ENCODE peak calls at places on chromosome 16, in nine cellular contexts. H, G, E, Y, C, M, L, I and T are unnamed samples.

GRCh38 chr16:60271382-60272180 is 1537.5 kb upstream of the GOT2 start:
- DNase-seq in H (no peak), G (no peak), E (no peak), Y (no peak), C (no peak), M (no peak), L (no peak), I (no peak), T (no peak)

GRCh38 chr16:85203462-85203813 is 91.2 kb upstream of the CIBAR2 start:
- DNase-seq in H (no peak), G (no peak), E (no peak), Y (no peak), C (no peak), M (no peak), L (no peak), I (no peak), T (no peak)

GRCh38 chr16:84528317-84528716 is 23.9 kb upstream of the MEAK7 start:
- DNase-seq in H (no peak), G (no peak), E (no peak), Y (no peak), C (no peak), M (no peak), L (no peak), I (no peak), T (peak; percentile 78)

GRCh38 chr16:78325532-78325931 is 226.1 kb downstream of the WWOX start:
- DNase-seq in H (no peak), G (peak; percentile 0), E (no peak), Y (no peak), C (no peak), M (no peak), L (peak; percentile 3), I (no peak), T (no peak)

GRCh38 chr16:22635345-22635744 is 124.7 kb downstream of the NPIPB5 start:
- DNase-seq in H (no peak), G (no peak), E (no peak), Y (no peak), C (no peak), M (peak; percentile 78), L (no peak), I (no peak), T (no peak)

GRCh38 chr16:29789775-29790182 is 772 bp upstream of the KIF22 start:
- DNase-seq in H (no peak), G (no peak), E (no peak), Y (no peak), C (no peak), M (no peak), L (no peak), I (no peak), T (no peak)

GRCh38 chr16:49462989-49463371 is 89.4 kb downstream of the C16orf78 start:
- DNase-seq in H (no peak), G (no peak), E (no peak), Y (no peak), C (no peak), M (no peak), L (no peak), I (no peak), T (no peak)

GRCh38 chr16:70747703-70748631 is 53.0 kb downstream of the VAC14 start:
- DNase-seq in H (no peak), G (no peak), E (no peak), Y (no peak), C (no peak), M (no peak), L (no peak), I (no peak), T (peak; percentile 48)

GRCh38 chr16:48279199-48279598 is 31.9 kb upstream of the ABCC11 start:
- DNase-seq in H (no peak), G (peak; percentile 46), E (no peak), Y (no peak), C (no peak), M (no peak), L (no peak), I (no peak), T (no peak)

GRCh38 chr16:15704545-15704987 is 54.5 kb downstream of the NDE1 start:
- DNase-seq in H (peak; percentile 75), G (peak; percentile 73), E (peak; percentile 90), Y (peak; percentile 39), C (peak; percentile 75), M (peak; percentile 33), L (peak; percentile 87), I (peak; percentile 77), T (peak; percentile 76)

GRCh38 chr16:47026947-47027346 is 53.5 kb upstream of the DNAJA2 start:
- DNase-seq in H (no peak), G (no peak), E (no peak), Y (no peak), C (no peak), M (no peak), L (no peak), I (no peak), T (no peak)

GRCh38 chr16:15617901-15618300 is 25.1 kb downstream of the MARF1 start:
- DNase-seq in H (no peak), G (no peak), E (no peak), Y (no peak), C (no peak), M (no peak), L (no peak), I (no peak), T (no peak)

GRCh38 chr16:85080923-85081498 is 31.3 kb downstream of the CIBAR2 start:
- DNase-seq in H (no peak), G (no peak), E (no peak), Y (no peak), C (no peak), M (no peak), L (no peak), I (no peak), T (no peak)

GRCh38 chr16:2784536-2785100 is 2.7 kb downstream of the PRSS33 start:
- DNase-seq in H (no peak), G (no peak), E (no peak), Y (no peak), C (no peak), M (no peak), L (no peak), I (no peak), T (no peak)

GRCh38 chr16:58638148-58639036 is 8.8 kb upstream of the CNOT1 start:
- DNase-seq in H (peak; percentile 74), G (peak; percentile 21), E (peak; percentile 45), Y (peak; percentile 54), C (peak; percentile 79), M (peak; percentile 19), L (no peak), I (no peak), T (peak; percentile 38)

GRCh38 chr16:68644715-68645493 is at the start of gene CDH3:
- DNase-seq in H (no peak), G (no peak), E (peak; percentile 94), Y (peak; percentile 67), C (no peak), M (peak; percentile 82), L (peak; percentile 29), I (peak; percentile 64), T (peak; percentile 88)

GRCh38 chr16:31335431-31335830 is 19.5 kb upstream of the ITGAX start:
- DNase-seq in H (no peak), G (no peak), E (no peak), Y (no peak), C (no peak), M (no peak), L (no peak), I (no peak), T (no peak)

DNA sequence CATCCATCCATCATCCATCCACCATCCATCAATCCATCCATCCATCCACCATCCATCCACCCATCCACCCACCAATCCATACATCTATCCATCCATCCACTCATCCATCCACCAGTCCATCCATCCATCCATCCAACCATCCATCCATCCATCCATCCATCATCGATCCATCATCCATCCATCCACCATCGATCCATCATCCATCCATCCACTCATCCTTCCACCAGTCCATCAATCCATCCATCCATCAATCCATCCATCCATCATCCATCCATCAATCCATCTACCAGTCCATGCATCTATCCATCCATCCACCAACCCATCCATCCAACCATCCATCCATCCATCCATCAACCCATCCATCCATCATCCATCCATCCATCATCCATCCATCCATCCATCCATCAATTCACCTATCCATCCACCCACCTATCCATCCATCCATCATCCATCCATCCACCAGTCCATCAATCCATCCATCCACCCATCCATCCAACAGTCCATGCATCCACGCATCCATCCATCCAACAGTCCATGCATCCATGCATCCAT is 39.3 kb upstream of the SSTR5 start:
- DNase-seq in H (no peak), G (no peak), E (no peak), Y (no peak), C (no peak), M (no peak), L (no peak), I (no peak), T (no peak)
- TF ChIP-seq MAX in H (no peak), G (no peak), E (no peak), Y (no peak), C (no peak), M (no peak), L (no peak), I (no peak), T (no peak)

GRCh38 chr16:19242987-19243386 is 42.5 kb upstream of the CLEC19A start:
- DNase-seq in H (peak; percentile 19), G (no peak), E (no peak), Y (no peak), C (no peak), M (no peak), L (no peak), I (no peak), T (no peak)

GRCh38 chr16:19242186-19242585 is 43.3 kb upstream of the CLEC19A start:
- DNase-seq in H (no peak), G (no peak), E (no peak), Y (no peak), C (no peak), M (no peak), L (no peak), I (no peak), T (no peak)

GRCh38 chr16:19240494-19240893 is 45.0 kb upstream of the CLEC19A start:
- DNase-seq in H (no peak), G (no peak), E (no peak), Y (no peak), C (no peak), M (no peak), L (no peak), I (no peak), T (no peak)

GRCh38 chr16:19239756-19240155 is 45.8 kb upstream of the CLEC19A start:
- DNase-seq in H (no peak), G (no peak), E (no peak), Y (no peak), C (no peak), M (no peak), L (no peak), I (no peak), T (no peak)

GRCh38 chr16:19241512-19241911 is 44.0 kb upstream of the CLEC19A start:
- DNase-seq in H (no peak), G (no peak), E (no peak), Y (no peak), C (no peak), M (no peak), L (no peak), I (no peak), T (no peak)
- TF ChIP-seq CTCF in H (no peak), G (no peak), E (no peak), Y (no peak), C (no peak), M (no peak), L (no peak), I (no peak), T (no peak)

GRCh38 chr16:81469710-81470481 is 25.3 kb downstream of the CMIP start:
- DNase-seq in H (no peak), G (no peak), E (no peak), Y (no peak), C (no peak), M (no peak), L (no peak), I (no peak), T (peak; percentile 98)
- TF ChIP-seq MAX in H (no peak), G (no peak), E (no peak), Y (no peak), C (no peak), M (no peak), L (no peak), I (no peak), T (peak; percentile 68)

GRCh38 chr16:87017388-87018012 is 299.7 kb downstream of the C16orf95 start:
- DNase-seq in H (peak; percentile 84), G (peak; percentile 88), E (no peak), Y (peak; percentile 80), C (no peak), M (no peak), L (no peak), I (no peak), T (peak; percentile 98)
- TF ChIP-seq CTCF in H (peak; percentile 42), G (peak; percentile 50), E (no peak), Y (peak; percentile 39), C (no peak), M (peak; percentile 51), L (no peak), I (peak; percentile 66), T (peak; percentile 39)